ENCODE peak calls at places on chromosome 4, in seven cellular contexts. V is NCI-H1105, A is endothelial cell, D is NCI-H1092, G is hypothalamus, Q is NCI-H1694, Y is cardiac muscle cell. H is an unnamed sample.
A peak's percentile ranks its signal among the peaks of the same experiment; 100 is the strongest.

GRCh38 chr4:110620352-110621327 is 2.2 kb downstream of the PITX2 start:
- DNase-seq in V (no peak), G (no peak), Y (peak; percentile 27), Q (no peak), A (peak; percentile 77), D (no peak), H (no peak)

GRCh38 chr4:10063544-10064300 is 42.4 kb upstream of the SLC2A9 start:
- DNase-seq in G (peak; percentile 30), Y (peak; percentile 94), D (peak; percentile 42), Q (no peak), V (no peak), A (peak; percentile 54), H (peak; percentile 54)

GRCh38 chr4:82864336-82865001 is 26.5 kb downstream of the SEC31A start:
- DNase-seq in Q (no peak), Y (no peak), V (no peak), G (no peak), D (no peak), A (no peak), H (no peak)

GRCh38 chr4:3853388-3854035 is 87.3 kb downstream of the ADRA2C start:
- DNase-seq in A (no peak), V (no peak), G (no peak), Q (no peak), Y (no peak), D (no peak), H (no peak)

GRCh38 chr4:140395668-140396067 is 22.2 kb downstream of the SCOC start:
- DNase-seq in D (no peak), V (no peak), A (no peak), G (no peak), Q (no peak), Y (no peak), H (no peak)

GRCh38 chr4:125849869-125850268 is 535.1 kb downstream of the FAT4 start:
- DNase-seq in D (no peak), G (no peak), V (no peak), Y (peak; percentile 56), Q (no peak), A (no peak), H (no peak)

GRCh38 chr4:2269618-2270163 is 7.8 kb upstream of the MXD4 start:
- DNase-seq in G (no peak), V (no peak), A (no peak), Q (no peak), Y (no peak), D (no peak), H (no peak)

GRCh38 chr4:12636191-12636590 is 847.9 kb downstream of the RAB28 start:
- DNase-seq in D (no peak), G (no peak), A (no peak), Y (peak; percentile 27), Q (no peak), V (no peak), H (no peak)

GRCh38 chr4:48268956-48269860 is at the start of gene TEC:
- DNase-seq in A (peak; percentile 51), Y (no peak), Q (no peak), G (no peak), V (no peak), D (no peak), H (peak; percentile 38)

GRCh38 chr4:61149278-61149677 is 50.8 kb upstream of the ADGRL3 start:
- DNase-seq in D (no peak), A (no peak), G (no peak), Y (peak; percentile 62), Q (no peak), V (no peak), H (peak; percentile 90)

GRCh38 chr4:113383111-113383785 is 333.8 kb downstream of the ANK2 start:
- DNase-seq in V (no peak), D (no peak), A (no peak), G (no peak), Q (no peak), Y (peak; percentile 93), H (no peak)

GRCh38 chr4:123481034-123481433 is 84.4 kb downstream of the SPRY1 start:
- DNase-seq in V (no peak), Y (peak; percentile 34), Q (no peak), G (no peak), D (no peak), A (no peak), H (no peak)

H was measured in trophoblast cell.